ENCODE peak calls at places on chromosomes 6 and 20, in six cellular contexts. B is uterus, M is heart left ventricle, Y is K562, L is breast epithelium, E is body of pancreas. T is an unnamed sample.

GRCh38 chr6:122696079-122696478 is 83.4 kb upstream of the FABP7 start:
- DNase-seq in M (no peak), E (no peak), Y (no peak), L (no peak), B (no peak), T (no peak)

GRCh38 chr6:45801471-45802289 is 214.0 kb downstream of the CLIC5 start:
- DNase-seq in Y (no peak), L (no peak), E (no peak), B (no peak), M (no peak), T (no peak)

GRCh38 chr6:106973841-106974336 is 640 bp downstream of the CD24 start:
- DNase-seq in M (no peak), L (peak; percentile 19), Y (no peak), E (peak; percentile 28), B (no peak), T (no peak)

GRCh38 chr6:121932071-121933009 is 467.1 kb upstream of the HSF2 start:
- DNase-seq in L (no peak), Y (no peak), B (peak; percentile 20), E (peak; percentile 4), M (no peak), T (peak; percentile 65)

GRCh38 chr6:159608961-159609673 is 83.9 kb downstream of the SOD2 start:
- DNase-seq in L (no peak), Y (peak; percentile 57), M (no peak), E (no peak), B (no peak), T (no peak)

GRCh38 chr6:29892696-29893095 is 49.6 kb upstream of the HLA-A start:
- DNase-seq in M (no peak), Y (no peak), E (no peak), L (no peak), B (no peak), T (no peak)

GRCh38 chr6:85421963-85422362 is 27.9 kb upstream of the NT5E start:
- DNase-seq in E (no peak), M (no peak), Y (no peak), B (no peak), L (no peak), T (no peak)

GRCh38 chr6:138971601-138972000 is 16.5 kb downstream of the REPS1 start:
- DNase-seq in L (no peak), Y (no peak), M (no peak), E (no peak), B (no peak), T (no peak)

GRCh38 chr6:116556065-116556464 is 2.5 kb downstream of the CALHM4 start:
- DNase-seq in E (no peak), B (no peak), L (no peak), M (no peak), Y (no peak), T (no peak)

GRCh38 chr20:47558699-47559098 is 57.0 kb downstream of the NCOA3 start:
- DNase-seq in Y (no peak), M (no peak), L (no peak), B (no peak), E (no peak), T (no peak)

GRCh38 chr20:16821211-16822089 is 73.3 kb downstream of the OTOR start:
- DNase-seq in L (no peak), B (no peak), Y (peak; percentile 32), E (peak; percentile 11), M (peak; percentile 54), T (peak; percentile 36)

GRCh38 chr6:33794910-33795615 is 6.1 kb upstream of the LEMD2 start:
- DNase-seq in L (no peak), E (no peak), Y (peak; percentile 31), B (no peak), M (peak; percentile 9), T (no peak)

GRCh38 chr20:49039854-49040253 is 6.3 kb upstream of the CSE1L start:
- DNase-seq in L (no peak), E (no peak), B (no peak), M (no peak), Y (no peak), T (no peak)

GRCh38 chr6:72826033-72826432 is 204.2 kb downstream of the KCNQ5 start:
- DNase-seq in M (no peak), B (no peak), Y (no peak), E (no peak), L (no peak), T (no peak)

GRCh38 chr6:169961772-169962561 is 210.5 kb downstream of the ERMARD start:
- DNase-seq in B (peak; percentile 34), E (no peak), M (no peak), L (peak; percentile 16), Y (no peak), T (no peak)

GRCh38 chr6:90472716-90473115 is 114.2 kb downstream of the MAP3K7 start:
- DNase-seq in Y (no peak), E (no peak), M (no peak), B (no peak), L (no peak), T (no peak)

GRCh38 chr6:142155895-142156757 is 9.1 kb downstream of the VTA1 start:
- DNase-seq in M (no peak), L (no peak), Y (peak; percentile 21), B (no peak), E (no peak), T (no peak)

GRCh38 chr20:36578642-36579041 is 5.2 kb downstream of the TGIF2 start:
- DNase-seq in L (no peak), B (no peak), Y (no peak), M (no peak), E (no peak), T (no peak)

GRCh38 chr6:44353336-44353735 is 10.9 kb downstream of the SPATS1 start:
- DNase-seq in L (no peak), E (no peak), M (no peak), Y (no peak), B (no peak), T (no peak)

GRCh38 chr6:157741889-157742615 is 81.0 kb upstream of the SNX9 start:
- DNase-seq in E (peak; percentile 28), L (no peak), Y (no peak), B (peak; percentile 52), M (no peak), T (peak; percentile 60)

GRCh38 chr6:36968266-36968977 is 13.9 kb downstream of the PI16 start:
- DNase-seq in M (no peak), L (no peak), Y (no peak), E (no peak), B (no peak), T (no peak)

GRCh38 chr6:3788408-3789017 is 37.0 kb upstream of the PXDC1 start:
- DNase-seq in M (no peak), E (no peak), Y (no peak), L (no peak), B (no peak), T (no peak)
- TF ChIP-seq CTCF in M (no peak), E (no peak), Y (no peak), L (no peak), B (no peak), T (no peak)

GRCh38 chr6:136209496-136209895 is 40.6 kb downstream of the MTFR2 start:
- DNase-seq in L (no peak), B (no peak), Y (no peak), M (no peak), E (no peak), T (no peak)
- TF ChIP-seq POLR2A in L (no peak), B (no peak), Y (no peak), M (no peak), E (no peak), T (no peak)

DNA sequence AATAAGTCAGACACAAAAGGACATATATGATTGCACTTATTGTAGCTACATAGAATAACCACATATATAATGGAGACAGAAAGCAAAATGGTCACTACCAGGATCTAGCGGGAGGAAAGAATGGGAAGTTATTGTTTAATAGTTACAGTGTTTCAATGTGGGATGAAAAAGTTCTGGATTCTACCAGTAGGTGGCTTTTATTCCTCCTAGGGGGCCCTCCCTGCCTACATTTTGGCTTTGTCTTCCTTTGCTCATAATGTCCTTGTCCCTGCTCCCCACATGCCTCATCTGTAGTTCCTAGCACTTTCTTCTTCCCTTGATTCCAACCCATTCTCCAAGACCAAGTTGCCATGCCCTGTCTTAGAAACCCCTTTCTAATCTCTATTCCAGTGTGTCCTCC is 16.3 kb downstream of the ZNF133 start:
- DNase-seq in B (no peak), E (no peak), L (no peak), Y (peak; percentile 44), M (no peak), T (no peak)
- TF ChIP-seq CTCF in B (no peak), E (no peak), L (no peak), Y (peak; percentile 24), M (no peak), T (peak; percentile 11)

GRCh38 chr6:227074-227782 is 65.1 kb upstream of the DUSP22 start:
- DNase-seq in M (no peak), Y (no peak), L (peak; percentile 10), B (no peak), E (peak; percentile 37), T (no peak)

GRCh38 chr6:227812-228338 is 64.4 kb upstream of the DUSP22 start:
- DNase-seq in B (no peak), M (no peak), L (no peak), E (peak; percentile 54), Y (no peak), T (no peak)

GRCh38 chr6:225907-226306 is 66.4 kb upstream of the DUSP22 start:
- DNase-seq in Y (no peak), L (peak; percentile 5), B (no peak), M (no peak), E (no peak), T (no peak)

GRCh38 chr6:225121-225721 is 67.1 kb upstream of the DUSP22 start:
- DNase-seq in Y (no peak), M (no peak), E (no peak), L (peak; percentile 13), B (no peak), T (no peak)

GRCh38 chr6:226516-227073 is 65.7 kb upstream of the DUSP22 start:
- DNase-seq in E (no peak), L (peak; percentile 7), B (no peak), M (no peak), Y (no peak), T (peak; percentile 23)
- TF ChIP-seq POLR2A in E (no peak), L (no peak), B (no peak), M (no peak), Y (no peak), T (no peak)

DNA sequence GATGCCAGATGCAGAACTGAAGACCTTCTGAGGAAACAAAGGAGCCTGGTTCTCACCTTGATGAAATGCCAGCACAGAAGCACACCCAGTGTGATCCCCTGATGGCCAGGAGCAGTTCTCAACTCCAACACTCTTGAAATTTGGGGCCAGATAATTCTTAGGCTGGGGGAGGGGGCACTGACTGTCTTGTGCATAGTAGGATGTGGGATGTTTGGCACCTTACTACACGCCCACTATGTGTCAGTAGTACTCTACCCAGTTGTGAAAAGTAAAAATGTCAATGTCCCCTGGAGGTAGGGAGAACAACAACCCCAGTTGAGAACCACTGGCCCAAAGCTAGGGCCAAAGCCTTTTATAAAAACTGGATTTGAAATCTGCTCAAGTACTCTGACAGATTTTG is 398.3 kb upstream of the ARID1B start:
- DNase-seq in L (no peak), E (no peak), Y (no peak), M (no peak), B (no peak), T (no peak)
- TF ChIP-seq CTCF in L (no peak), E (no peak), Y (no peak), M (no peak), B (no peak), T (no peak)